ENCODE peak calls at places on chromosomes 1 and 21, in four cellular contexts. L is activated B cell treated with CpG ODN at 0.5 μM for 24 hours, U is nephron progenitor cell, W is IMR-90. O is an unnamed sample.

GRCh38 chr1:28646040-28646439 is 2.4 kb upstream of the RNU11 start:
- DNase-seq in L (no peak), U (no peak), W (peak), O (no peak)

GRCh38 chr1:112544011-112544688 is 35.4 kb downstream of the WNT2B start:
- DNase-seq in L (no peak), U (no peak), W (peak), O (no peak)

GRCh38 chr1:18886003-18886335 is 16.4 kb downstream of the ALDH4A1 start:
- DNase-seq in L (no peak), U (no peak), W (peak), O (no peak)

GRCh38 chr1:39149509-39149908 is 55.0 kb upstream of the MACF1 start:
- DNase-seq in L (no peak), U (no peak), W (no peak), O (no peak)

GRCh38 chr1:24724345-24725208 is 20.7 kb upstream of the CLIC4 start:
- DNase-seq in L (no peak), U (peak), W (peak), O (no peak)

GRCh38 chr1:95994643-95995042 is 726.9 kb upstream of the PTBP2 start:
- DNase-seq in L (no peak), U (no peak), W (no peak), O (no peak)

GRCh38 chr1:230087034-230087721 is 20.1 kb downstream of the GALNT2 start:
- DNase-seq in L (no peak), U (no peak), W (no peak), O (no peak)

GRCh38 chr1:226529891-226530290 is 18.7 kb upstream of the STUM start:
- DNase-seq in L (no peak), U (no peak), W (no peak), O (no peak)

GRCh38 chr1:178310685-178311105 is 186.1 kb downstream of the CLEC20A start:
- DNase-seq in L (no peak), U (peak), W (peak), O (no peak)

GRCh38 chr1:47838562-47839459 is 158.4 kb downstream of the TRABD2B start:
- DNase-seq in L (no peak), U (no peak), W (no peak), O (no peak)

GRCh38 chr1:15762546-15762945 is 4.0 kb downstream of the FBLIM1 start:
- DNase-seq in L (no peak), U (no peak), W (no peak), O (no peak)

GRCh38 chr1:205137901-205138300 is 16.1 kb upstream of the RBBP5 start:
- DNase-seq in L (no peak), U (no peak), W (no peak), O (no peak)

GRCh38 chr21:36744560-36745231 is 45.8 kb downstream of the SIM2 start:
- DNase-seq in L (no peak), U (peak), W (no peak), O (no peak)

GRCh38 chr1:84698718-84699117 is 8.5 kb upstream of the SSX2IP start:
- DNase-seq in L (no peak), U (no peak), W (peak), O (no peak)

GRCh38 chr1:173934440-173934839 is 17.3 kb upstream of the SERPINC1 start:
- DNase-seq in L (no peak), U (no peak), W (no peak), O (no peak)

GRCh38 chr1:94998128-94998527 is 71.2 kb upstream of the CNN3 start:
- DNase-seq in L (no peak), U (no peak), W (no peak), O (no peak)

GRCh38 chr1:116286541-116286971 is 86.5 kb upstream of the ATP1A1 start:
- DNase-seq in L (no peak), U (no peak), W (peak), O (no peak)

GRCh38 chr1:216822480-216822879 is 99.3 kb upstream of the ESRRG start:
- DNase-seq in L (no peak), U (no peak), W (no peak), O (no peak)

GRCh38 chr1:237492359-237492758 is 398.4 kb downstream of the ZP4 start:
- DNase-seq in L (no peak), U (no peak), W (no peak), O (no peak)
- TF ChIP-seq CTCF in L (no peak), U (peak), W (no peak), O (no peak)

GRCh38 chr1:53919675-53920066 is 25.7 kb downstream of the DIO1 start:
- DNase-seq in L (no peak), U (no peak), W (peak), O (no peak)
- TF ChIP-seq CTCF in L (no peak), U (no peak), W (no peak), O (no peak)

GRCh38 chr21:35207322-35207721 is 158.2 kb upstream of the RUNX1 start:
- DNase-seq in L (no peak), U (no peak), W (no peak), O (no peak)

GRCh38 chr21:35203093-35204021 is 154.3 kb upstream of the RUNX1 start:
- DNase-seq in L (no peak), U (no peak), W (peak), O (no peak)

GRCh38 chr21:35204125-35204524 is 155.0 kb upstream of the RUNX1 start:
- DNase-seq in L (no peak), U (no peak), W (peak), O (no peak)

GRCh38 chr21:35206141-35207125 is 157.3 kb upstream of the RUNX1 start:
- DNase-seq in L (no peak), U (peak), W (peak), O (no peak)

GRCh38 chr21:35204850-35205564 is 155.9 kb upstream of the RUNX1 start:
- DNase-seq in L (no peak), U (no peak), W (peak), O (no peak)
- TF ChIP-seq CTCF in L (no peak), U (no peak), W (peak), O (no peak)

DNA sequence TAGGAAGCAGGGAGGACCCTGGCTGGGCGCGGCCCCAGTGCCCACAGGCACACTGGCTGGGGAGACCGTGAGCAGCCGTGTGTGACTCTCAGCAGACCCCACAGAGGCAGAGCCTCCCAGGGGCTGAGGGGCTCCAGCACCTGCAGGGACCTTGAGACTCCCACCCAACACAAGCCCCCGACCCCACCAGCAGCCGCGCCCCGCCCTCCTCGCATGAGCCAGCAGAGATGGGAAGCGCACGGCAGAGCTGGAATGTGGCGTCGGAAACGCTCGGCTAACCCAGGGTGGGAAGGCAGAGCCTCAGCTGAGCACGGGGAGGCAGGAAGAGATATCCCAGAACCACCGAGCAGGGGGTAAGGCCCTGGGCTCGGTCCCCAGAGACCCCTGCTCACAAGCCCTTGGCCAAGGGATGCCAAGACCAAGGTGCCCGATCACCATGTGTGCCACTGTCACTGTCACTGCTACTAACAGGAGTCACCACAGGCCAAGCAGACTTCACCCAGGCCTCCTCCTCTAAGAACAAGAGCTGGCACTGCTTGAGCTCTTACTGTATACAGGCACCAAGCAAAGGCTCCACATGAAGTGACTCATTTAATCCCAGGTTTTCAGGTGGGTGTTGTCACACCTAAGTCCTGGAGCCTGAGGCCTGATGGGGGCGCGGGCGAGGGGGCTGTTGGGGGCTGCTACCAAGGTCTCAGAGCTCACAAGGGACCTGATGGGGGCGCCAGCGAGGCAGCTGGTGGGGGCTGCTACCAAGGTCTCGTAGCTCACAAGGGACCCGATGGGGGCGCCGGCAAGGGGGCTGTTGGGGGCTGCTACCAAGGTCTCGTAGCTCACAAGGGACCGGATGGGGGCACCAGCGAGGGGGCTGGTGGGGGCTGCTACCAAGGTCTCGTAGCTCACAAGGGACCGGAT is 20.1 kb downstream of the MEGF6 start:
- DNase-seq in L (no peak), U (no peak), W (no peak), O (no peak)
- TF ChIP-seq CTCF in L (no peak), U (no peak), W (no peak), O (no peak)

GRCh38 chr1:237737938-237738610 is 152.6 kb downstream of the ZP4 start:
- DNase-seq in L (no peak), U (no peak), W (no peak), O (no peak)

GRCh38 chr1:237737448-237737847 is 153.3 kb downstream of the ZP4 start:
- DNase-seq in L (no peak), U (no peak), W (no peak), O (no peak)

GRCh38 chr1:237740831-237741230 is 149.9 kb downstream of the ZP4 start:
- DNase-seq in L (no peak), U (no peak), W (no peak), O (no peak)

GRCh38 chr1:237732657-237733056 is 158.1 kb downstream of the ZP4 start:
- DNase-seq in L (no peak), U (no peak), W (no peak), O (no peak)

DNA sequence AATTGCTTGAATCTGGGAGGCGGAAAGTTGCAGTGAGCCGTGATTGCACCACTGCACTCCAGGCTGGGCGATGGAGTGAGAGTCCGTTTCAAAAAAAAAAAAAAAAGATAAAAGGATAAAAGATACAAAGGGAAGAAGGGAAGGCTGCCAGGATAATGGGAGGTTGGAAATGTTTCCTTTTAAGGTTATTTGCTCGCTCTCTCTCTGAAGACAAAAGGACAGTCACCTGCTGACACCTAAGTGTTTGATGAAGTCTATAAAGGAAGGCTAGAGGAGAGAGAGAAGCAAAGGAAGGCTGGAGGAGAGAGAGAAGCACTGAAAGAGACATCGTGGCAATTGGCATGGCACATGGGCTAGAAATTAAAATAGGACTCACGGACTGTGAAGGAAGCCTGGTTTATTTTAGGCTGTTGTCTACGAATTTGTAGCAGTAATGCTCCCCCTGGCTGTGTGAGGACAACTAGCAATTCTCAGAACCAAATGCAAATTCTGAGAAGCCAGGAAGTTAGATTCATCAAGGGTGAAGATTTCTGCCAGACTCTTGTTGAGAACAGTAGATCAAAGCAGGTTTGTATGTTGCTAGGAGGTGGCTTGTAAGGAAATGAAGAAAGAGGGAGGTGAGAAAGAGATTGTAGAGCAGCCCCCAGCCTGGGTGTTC is 154.2 kb downstream of the ZP4 start:
- DNase-seq in L (no peak), U (no peak), W (peak), O (no peak)
- TF ChIP-seq CTCF in L (no peak), U (peak), W (no peak), O (no peak)

DNA sequence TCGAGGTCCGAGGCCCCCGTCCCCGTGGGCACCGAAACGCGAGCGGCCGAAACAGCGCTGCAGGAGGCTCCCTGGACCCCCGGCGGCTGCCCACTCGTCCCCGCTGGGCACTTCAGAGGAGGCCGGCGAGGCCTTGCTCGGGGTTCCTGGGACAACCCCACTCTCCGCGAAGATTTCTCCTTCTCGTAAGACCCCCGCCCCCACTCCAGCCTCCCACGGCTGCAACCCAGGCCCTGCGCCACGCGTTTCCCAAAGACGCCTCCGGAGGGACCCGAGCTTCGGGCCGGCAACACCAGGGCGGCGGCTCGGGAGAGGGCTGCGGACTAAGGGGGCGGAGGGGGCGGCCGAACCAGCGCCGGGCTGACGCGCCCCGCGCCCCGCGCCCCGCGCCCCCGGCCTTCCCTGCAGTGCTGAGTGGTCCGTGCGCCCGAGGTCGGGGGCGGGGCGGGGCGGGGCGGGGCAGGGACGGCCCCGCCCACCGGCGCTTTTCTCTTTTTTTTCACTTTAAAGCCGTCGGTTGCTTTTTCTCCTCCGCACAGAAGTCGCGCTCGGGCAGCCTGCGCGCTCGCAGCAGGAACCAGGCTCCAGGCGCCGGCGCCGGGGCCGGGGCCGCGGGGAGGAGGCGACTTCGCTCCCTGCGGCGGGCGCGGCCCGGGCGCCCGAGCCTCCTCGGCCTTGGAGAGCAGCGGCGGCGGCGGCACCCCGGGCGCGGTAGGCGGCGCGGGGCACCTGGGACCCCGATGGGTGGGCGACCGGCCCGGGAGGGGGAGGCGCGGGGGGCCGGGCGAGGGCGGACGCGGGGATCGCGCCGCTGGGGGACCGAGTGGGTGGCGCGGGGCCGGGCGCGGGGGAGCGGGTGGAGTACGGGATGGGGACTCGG is at the start of gene SPSB1:
- DNase-seq in L (peak), U (peak), W (peak), O (peak)
- TF ChIP-seq CTCF in L (no peak), U (no peak), W (peak), O (no peak)

GRCh38 chr1:203508463-203508862 is 14.5 kb downstream of the OPTC start:
- DNase-seq in L (no peak), U (peak), W (no peak), O (no peak)
- TF ChIP-seq CTCF in L (no peak), U (no peak), W (peak), O (no peak)

DNA sequence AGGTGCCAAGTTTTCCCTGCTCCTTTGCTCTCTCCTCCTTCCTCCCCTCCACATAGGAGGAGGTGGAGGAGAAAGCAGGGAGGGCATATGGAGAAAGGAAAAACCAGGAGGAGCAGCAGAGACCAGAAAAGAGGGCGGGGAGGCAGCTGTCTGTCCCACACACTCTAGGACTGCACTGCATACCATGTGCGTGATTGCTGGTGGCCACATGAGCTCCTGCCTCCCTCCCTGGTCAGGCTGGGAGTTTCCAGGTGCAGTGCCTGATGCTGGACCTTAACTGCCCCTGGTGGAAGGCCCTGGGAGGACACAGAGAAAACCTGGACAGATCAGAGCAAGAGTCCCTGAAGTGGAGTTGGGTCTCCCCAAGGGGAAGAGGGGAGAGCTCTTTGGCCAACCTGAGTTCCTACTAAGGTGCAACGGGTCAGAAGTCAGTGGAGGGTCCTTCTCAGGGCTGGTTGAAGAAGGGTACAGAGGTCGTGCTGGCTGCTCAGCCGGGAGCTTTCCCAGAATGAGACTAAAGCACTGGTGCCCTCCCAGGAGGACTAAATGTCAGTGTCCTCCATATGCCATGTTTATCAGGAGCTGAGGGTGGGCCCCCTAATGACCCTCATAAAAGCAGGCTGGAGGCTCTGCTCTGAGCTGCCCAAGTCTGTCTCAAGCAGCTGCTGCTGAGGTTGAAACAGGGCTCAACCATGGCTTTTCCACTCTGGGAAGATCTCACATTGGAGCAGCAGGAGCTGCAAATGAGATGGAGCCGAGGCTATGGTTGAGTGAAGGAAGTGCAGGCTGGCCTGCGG is 3.5 kb upstream of the LGR6 start:
- DNase-seq in L (no peak), U (no peak), W (peak), O (no peak)
- TF ChIP-seq CTCF in L (no peak), U (no peak), W (peak), O (no peak)

DNA sequence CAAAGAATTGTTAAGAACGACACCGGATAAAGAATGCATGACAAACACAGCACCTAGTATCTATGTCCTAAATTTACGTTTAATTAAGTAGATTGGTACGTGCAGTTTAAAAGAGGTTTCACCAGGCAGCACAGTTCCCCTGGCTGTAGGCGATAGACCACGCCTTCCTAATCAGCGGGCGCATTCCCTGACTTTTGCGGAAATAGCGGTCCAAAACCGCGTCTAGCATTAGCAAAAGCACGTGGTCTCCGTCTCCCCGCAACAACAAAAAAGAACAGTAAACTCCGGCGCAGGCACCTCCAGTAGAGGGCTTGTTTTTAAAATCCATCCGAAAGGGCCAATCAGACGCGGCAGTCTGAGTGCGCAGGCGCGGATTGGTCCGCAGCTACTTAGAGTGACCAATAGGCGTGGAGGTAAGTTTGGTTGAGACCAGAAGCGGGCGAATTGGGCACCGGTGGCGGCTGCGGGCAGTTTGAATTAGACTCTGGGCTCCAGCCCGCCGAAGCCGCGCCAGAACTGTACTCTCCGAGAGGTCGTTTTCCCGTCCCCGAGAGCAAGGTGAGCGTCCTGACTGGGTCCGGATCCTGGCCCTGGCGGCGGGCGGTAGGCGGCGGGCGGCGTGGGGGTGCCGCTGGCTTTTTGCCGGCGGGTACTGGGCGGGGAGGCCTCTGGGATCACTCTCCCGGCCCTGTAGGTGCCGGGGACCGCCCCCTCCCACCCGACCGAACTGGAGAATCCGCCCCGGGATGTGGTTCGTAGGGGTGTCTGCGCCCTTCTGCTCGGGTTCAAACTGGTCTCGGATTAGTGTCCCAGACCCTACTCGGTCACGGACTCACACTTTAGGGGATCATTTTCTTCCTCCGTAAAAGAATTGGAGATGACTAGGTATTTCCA is at the start of gene CENPF:
- DNase-seq in L (peak), U (peak), W (peak), O (peak)
- TF ChIP-seq CTCF in L (no peak), U (no peak), W (peak), O (no peak)

GRCh38 chr1:166838766-166839599 is at the start of gene POGK:
- DNase-seq in L (peak), U (peak), W (peak), O (peak)

GRCh38 chr1:166840309-166841302 is 1.3 kb downstream of the POGK start:
- DNase-seq in L (no peak), U (no peak), W (peak), O (no peak)

GRCh38 chr1:166843322-166843721 is 4.0 kb downstream of the POGK start:
- DNase-seq in L (no peak), U (no peak), W (no peak), O (no peak)

GRCh38 chr1:166836733-166837132 is 2.5 kb upstream of the POGK start:
- DNase-seq in L (no peak), U (no peak), W (peak), O (no peak)

GRCh38 chr1:166839600-166840308 is 479 bp downstream of the POGK start:
- DNase-seq in L (peak), U (peak), W (peak), O (peak)
- TF ChIP-seq CTCF in L (no peak), U (no peak), W (peak), O (no peak)